ENCODE peak calls at places on chromosomes 3 and 15, in six cellular contexts. P is NCI-H1105; I is uterus; J is T-helper 1 cell; Y is NB4; B is activated CD8-positive, alpha-beta memory T cell treated with anti-CD3 and anti-CD28 coated beads for 48 hours. F is an unnamed sample.

GRCh38 chr3:167852216-167852615 is 116.7 kb downstream of the SERPINI1 start:
- DNase-seq in B (no peak), P (no peak), J (no peak), Y (no peak), I (no peak), F (no peak)

GRCh38 chr15:52414936-52415335 is 113.7 kb downstream of the MYO5A start:
- DNase-seq in Y (no peak), J (no peak), P (no peak), B (no peak), I (no peak), F (no peak)

GRCh38 chr15:84731774-84732173 is 15.8 kb upstream of the SEC11A start:
- DNase-seq in P (no peak), Y (no peak), I (no peak), B (no peak), J (no peak), F (no peak)

GRCh38 chr3:150528359-150528797 is 17.9 kb downstream of the SERP1 start:
- DNase-seq in P (no peak), I (no peak), B (no peak), Y (peak), J (no peak), F (no peak)

GRCh38 chr3:114510201-114510600 is 216.4 kb downstream of the TIGIT start:
- DNase-seq in Y (no peak), P (no peak), I (no peak), J (no peak), B (no peak), F (no peak)

GRCh38 chr3:48369685-48370329 is 2.2 kb upstream of the FBXW12 start:
- DNase-seq in Y (no peak), P (no peak), I (no peak), B (no peak), J (no peak), F (no peak)

GRCh38 chr15:76366714-76367113 is 30.1 kb downstream of the ISL2 start:
- DNase-seq in Y (no peak), P (peak), J (no peak), I (no peak), B (no peak), F (no peak)

GRCh38 chr15:41013698-41014414 is 60.6 kb downstream of the CHAC1 start:
- DNase-seq in J (no peak), B (no peak), P (no peak), I (no peak), Y (peak), F (no peak)

GRCh38 chr3:8713901-8714759 is 19.5 kb upstream of the CAV3 start:
- DNase-seq in I (no peak), B (no peak), P (no peak), J (no peak), Y (no peak), F (no peak)

GRCh38 chr3:155890671-155891190 is 20.3 kb downstream of the GMPS start:
- DNase-seq in P (peak), B (no peak), Y (no peak), J (no peak), I (no peak), F (no peak)

GRCh38 chr3:53069422-53070068 is 23.7 kb upstream of the SFMBT1 start:
- DNase-seq in J (no peak), P (no peak), Y (no peak), I (no peak), B (no peak), F (no peak)

GRCh38 chr3:149409351-149409750 is 31.9 kb upstream of the TM4SF1 start:
- DNase-seq in J (no peak), Y (no peak), P (no peak), I (no peak), B (no peak), F (no peak)

GRCh38 chr3:149646181-149646766 is 11.6 kb downstream of the WWTR1 start:
- DNase-seq in I (no peak), B (no peak), Y (no peak), J (no peak), P (no peak), F (no peak)

GRCh38 chr3:82354181-82354696 is 592.8 kb upstream of the GBE1 start:
- DNase-seq in Y (no peak), B (no peak), P (no peak), J (no peak), I (no peak), F (no peak)

GRCh38 chr3:49501258-49501609 is 31.2 kb downstream of the DAG1 start:
- DNase-seq in B (no peak), J (no peak), I (no peak), P (no peak), Y (no peak), F (no peak)

GRCh38 chr3:184300377-184300717 is 1.3 kb downstream of the PSMD2 start:
- DNase-seq in I (no peak), J (no peak), Y (no peak), B (no peak), P (no peak), F (no peak)

GRCh38 chr3:23174426-23175039 is 28.6 kb upstream of the UBE2E2 start:
- DNase-seq in Y (no peak), I (no peak), J (no peak), B (no peak), P (no peak), F (no peak)

GRCh38 chr15:98549741-98550140 is 98.6 kb upstream of the IGF1R start:
- DNase-seq in Y (no peak), I (no peak), B (no peak), P (no peak), J (no peak), F (no peak)

GRCh38 chr15:74793135-74794028 is 11.5 kb downstream of the CSK start:
- DNase-seq in J (peak), P (no peak), Y (peak), B (no peak), I (no peak), F (no peak)

GRCh38 chr3:43689766-43690399 is 855 bp upstream of the ABHD5 start:
- DNase-seq in Y (no peak), I (no peak), P (no peak), J (no peak), B (no peak), F (no peak)

GRCh38 chr3:14336414-14337285 is 65.8 kb upstream of the SLC6A6 start:
- DNase-seq in J (no peak), Y (peak), P (no peak), I (no peak), B (no peak), F (no peak)

GRCh38 chr3:101643861-101644613 is 32.9 kb downstream of the ZBTB11 start:
- DNase-seq in I (no peak), J (peak), Y (peak), B (peak), P (no peak), F (peak)

GRCh38 chr3:136543385-136543784 is 208.8 kb downstream of the STAG1 start:
- DNase-seq in B (no peak), P (no peak), Y (peak), I (no peak), J (no peak), F (no peak)

GRCh38 chr15:69232144-69232543 is 66.6 kb upstream of the PAQR5 start:
- DNase-seq in I (no peak), B (no peak), J (no peak), Y (peak), P (no peak), F (no peak)

GRCh38 chr3:127404614-127405598 is 117.1 kb upstream of the PRR20G start:
- DNase-seq in P (no peak), I (no peak), Y (no peak), B (no peak), J (no peak), F (no peak)

GRCh38 chr3:126685041-126685440 is 19.0 kb upstream of the CHCHD6 start:
- DNase-seq in P (no peak), J (no peak), I (no peak), Y (no peak), B (no peak), F (no peak)

GRCh38 chr3:177307391-177307790 is 110.1 kb upstream of the TBL1XR1 start:
- DNase-seq in Y (no peak), I (no peak), J (no peak), P (no peak), B (no peak), F (no peak)

GRCh38 chr3:151156618-151157216 is 46.3 kb downstream of the GPR171 start:
- DNase-seq in Y (peak), B (no peak), P (peak), J (peak), I (no peak), F (no peak)

F was measured in stimulated activated effector memory CD8-positive, alpha-beta T cell treated with anti-CD3 and anti-CD28 coated beads, Interleukin-12 subunit alpha, Interleukin-12 subunit beta, amount 100 ng/mL, for 72 hours.